ENCODE peak calls at places on chromosomes 13 and 19, in nine cellular contexts. One of them, this sample, is unnamed.

GRCh38 chr19:35751839-35752745 is 3.7 kb downstream of the LIN37 start:
- DNase-seq in foreskin fibroblast: no peak
- DNase-seq in A549: no peak
- DNase-seq in IMR-90: no peak
- DNase-seq in dorsolateral prefrontal cortex: no peak
- DNase-seq in CD4-positive, alpha-beta T cell: no peak
- DNase-seq in type B pancreatic cell: no peak
- DNase-seq in fibroblast of mammary gland: no peak
- DNase-seq in NB4: no peak
- DNase-seq in this sample: no peak

GRCh38 chr13:79799466-79799865 is 318.5 kb downstream of the NDFIP2 start:
- DNase-seq in type B pancreatic cell: no peak
- DNase-seq in fibroblast of mammary gland: peak
- DNase-seq in A549: no peak
- DNase-seq in NB4: no peak
- DNase-seq in CD4-positive, alpha-beta T cell: no peak
- DNase-seq in foreskin fibroblast: peak
- DNase-seq in IMR-90: no peak
- DNase-seq in dorsolateral prefrontal cortex: no peak
- DNase-seq in this sample: no peak

GRCh38 chr19:18233224-18233825 is 7.1 kb upstream of the PDE4C start:
- DNase-seq in A549: peak
- DNase-seq in dorsolateral prefrontal cortex: no peak
- DNase-seq in CD4-positive, alpha-beta T cell: peak
- DNase-seq in NB4: peak
- DNase-seq in type B pancreatic cell: peak
- DNase-seq in fibroblast of mammary gland: peak
- DNase-seq in foreskin fibroblast: no peak
- DNase-seq in IMR-90: peak
- DNase-seq in this sample: no peak

GRCh38 chr13:35894636-35895035 is 236.5 kb downstream of the DCLK1 start:
- DNase-seq in A549: no peak
- DNase-seq in foreskin fibroblast: no peak
- DNase-seq in CD4-positive, alpha-beta T cell: no peak
- DNase-seq in NB4: no peak
- DNase-seq in fibroblast of mammary gland: peak
- DNase-seq in dorsolateral prefrontal cortex: no peak
- DNase-seq in IMR-90: peak
- DNase-seq in type B pancreatic cell: peak
- DNase-seq in this sample: no peak

GRCh38 chr19:8320564-8321066 is 560 bp downstream of the NDUFA7 start:
- DNase-seq in dorsolateral prefrontal cortex: no peak
- DNase-seq in A549: no peak
- DNase-seq in foreskin fibroblast: no peak
- DNase-seq in NB4: peak
- DNase-seq in CD4-positive, alpha-beta T cell: no peak
- DNase-seq in fibroblast of mammary gland: no peak
- DNase-seq in IMR-90: no peak
- DNase-seq in type B pancreatic cell: no peak
- DNase-seq in this sample: no peak

GRCh38 chr13:48043789-48044503 is 6.4 kb downstream of the NUDT15 start:
- DNase-seq in NB4: no peak
- DNase-seq in dorsolateral prefrontal cortex: no peak
- DNase-seq in CD4-positive, alpha-beta T cell: no peak
- DNase-seq in type B pancreatic cell: no peak
- DNase-seq in A549: no peak
- DNase-seq in IMR-90: peak
- DNase-seq in fibroblast of mammary gland: peak
- DNase-seq in foreskin fibroblast: peak
- DNase-seq in this sample: peak

GRCh38 chr19:13588953-13589833 is 82.9 kb upstream of the CACNA1A start:
- DNase-seq in foreskin fibroblast: peak
- DNase-seq in type B pancreatic cell: peak
- DNase-seq in A549: peak
- DNase-seq in IMR-90: peak
- DNase-seq in dorsolateral prefrontal cortex: peak
- DNase-seq in CD4-positive, alpha-beta T cell: peak
- DNase-seq in fibroblast of mammary gland: peak
- DNase-seq in NB4: peak
- DNase-seq in this sample: peak

GRCh38 chr13:37288057-37288720 is 182.7 kb upstream of the CSNK1A1L start:
- DNase-seq in A549: no peak
- DNase-seq in type B pancreatic cell: no peak
- DNase-seq in IMR-90: no peak
- DNase-seq in foreskin fibroblast: no peak
- DNase-seq in fibroblast of mammary gland: no peak
- DNase-seq in dorsolateral prefrontal cortex: no peak
- DNase-seq in CD4-positive, alpha-beta T cell: no peak
- DNase-seq in NB4: no peak
- DNase-seq in this sample: no peak

GRCh38 chr13:51846756-51847155 is 1.8 kb upstream of the TMEM272 start:
- DNase-seq in NB4: no peak
- DNase-seq in CD4-positive, alpha-beta T cell: no peak
- DNase-seq in type B pancreatic cell: no peak
- DNase-seq in foreskin fibroblast: no peak
- DNase-seq in fibroblast of mammary gland: no peak
- DNase-seq in IMR-90: peak
- DNase-seq in dorsolateral prefrontal cortex: no peak
- DNase-seq in A549: no peak
- DNase-seq in this sample: no peak

GRCh38 chr13:51845574-51846318 is 769 bp upstream of the TMEM272 start:
- DNase-seq in type B pancreatic cell: no peak
- DNase-seq in A549: no peak
- DNase-seq in foreskin fibroblast: no peak
- DNase-seq in dorsolateral prefrontal cortex: no peak
- DNase-seq in IMR-90: no peak
- DNase-seq in CD4-positive, alpha-beta T cell: no peak
- DNase-seq in NB4: no peak
- DNase-seq in fibroblast of mammary gland: no peak
- DNase-seq in this sample: no peak

GRCh38 chr13:51844862-51845573 is at the start of gene TMEM272:
- DNase-seq in type B pancreatic cell: peak
- DNase-seq in dorsolateral prefrontal cortex: peak
- DNase-seq in fibroblast of mammary gland: peak
- DNase-seq in NB4: peak
- DNase-seq in A549: peak
- DNase-seq in foreskin fibroblast: no peak
- DNase-seq in IMR-90: peak
- DNase-seq in CD4-positive, alpha-beta T cell: peak
- DNase-seq in this sample: no peak

GRCh38 chr13:51848674-51849073 is 3.7 kb upstream of the TMEM272 start:
- DNase-seq in NB4: no peak
- DNase-seq in A549: no peak
- DNase-seq in foreskin fibroblast: peak
- DNase-seq in CD4-positive, alpha-beta T cell: no peak
- DNase-seq in dorsolateral prefrontal cortex: no peak
- DNase-seq in IMR-90: peak
- DNase-seq in fibroblast of mammary gland: peak
- DNase-seq in type B pancreatic cell: no peak
- DNase-seq in this sample: peak

DNA sequence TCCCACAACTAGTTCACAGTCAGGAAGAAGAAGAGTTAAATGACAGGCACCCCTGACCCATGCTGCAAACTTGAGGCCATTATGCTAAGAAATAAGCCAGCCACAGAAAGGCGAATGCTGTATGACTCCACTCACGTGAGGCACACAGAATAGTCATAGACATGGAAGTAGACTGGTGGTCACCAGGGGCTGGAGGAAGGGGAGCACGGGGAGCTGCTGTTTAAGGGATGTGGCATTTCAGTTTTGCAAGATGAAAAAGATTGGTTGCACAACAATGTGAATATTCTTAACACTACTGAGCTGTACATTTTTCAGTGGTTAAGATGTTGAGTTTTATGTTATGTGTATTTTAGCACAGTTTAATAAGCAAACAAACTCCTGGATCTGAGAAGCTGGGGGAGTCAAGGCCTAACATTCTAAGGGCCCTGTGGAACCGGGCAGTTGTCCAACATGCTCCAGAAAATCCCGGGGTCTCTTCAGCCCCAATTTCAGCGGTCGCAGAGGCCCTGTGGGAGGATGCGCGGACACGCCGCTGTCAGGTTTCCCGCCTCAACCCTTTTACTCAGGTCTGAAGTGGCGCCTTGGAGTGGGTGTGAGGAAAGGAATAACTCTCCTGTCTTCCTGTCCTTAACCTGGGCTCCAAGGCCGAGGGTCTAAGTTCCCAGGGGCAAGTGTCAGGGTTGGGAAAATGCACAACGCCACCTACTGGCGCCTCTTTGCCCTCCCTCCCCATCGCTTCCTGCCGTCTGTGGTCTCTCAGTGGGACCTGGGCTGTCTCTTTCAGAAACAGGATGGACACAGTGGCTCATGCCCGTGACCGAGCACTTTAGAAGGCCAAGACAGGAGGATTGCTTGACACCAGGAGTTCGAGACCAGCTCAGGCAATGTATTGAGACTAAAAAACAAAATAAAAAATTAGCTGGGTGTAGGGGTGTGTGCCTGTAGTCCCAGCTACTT is 4.4 kb upstream of the TMEM272 start:
- DNase-seq in NB4: peak
- DNase-seq in CD4-positive, alpha-beta T cell: peak
- DNase-seq in fibroblast of mammary gland: peak
- DNase-seq in dorsolateral prefrontal cortex: no peak
- DNase-seq in type B pancreatic cell: no peak
- DNase-seq in foreskin fibroblast: no peak
- DNase-seq in A549: peak
- DNase-seq in IMR-90: peak
- DNase-seq in this sample: no peak
- TF ChIP-seq CTCF in NB4: peak
- TF ChIP-seq CTCF in CD4-positive, alpha-beta T cell: peak
- TF ChIP-seq CTCF in fibroblast of mammary gland: peak
- TF ChIP-seq CTCF in dorsolateral prefrontal cortex: peak
- TF ChIP-seq CTCF in type B pancreatic cell: peak
- TF ChIP-seq CTCF in foreskin fibroblast: peak
- TF ChIP-seq CTCF in A549: peak
- TF ChIP-seq CTCF in IMR-90: peak
- TF ChIP-seq CTCF in this sample: peak

DNA sequence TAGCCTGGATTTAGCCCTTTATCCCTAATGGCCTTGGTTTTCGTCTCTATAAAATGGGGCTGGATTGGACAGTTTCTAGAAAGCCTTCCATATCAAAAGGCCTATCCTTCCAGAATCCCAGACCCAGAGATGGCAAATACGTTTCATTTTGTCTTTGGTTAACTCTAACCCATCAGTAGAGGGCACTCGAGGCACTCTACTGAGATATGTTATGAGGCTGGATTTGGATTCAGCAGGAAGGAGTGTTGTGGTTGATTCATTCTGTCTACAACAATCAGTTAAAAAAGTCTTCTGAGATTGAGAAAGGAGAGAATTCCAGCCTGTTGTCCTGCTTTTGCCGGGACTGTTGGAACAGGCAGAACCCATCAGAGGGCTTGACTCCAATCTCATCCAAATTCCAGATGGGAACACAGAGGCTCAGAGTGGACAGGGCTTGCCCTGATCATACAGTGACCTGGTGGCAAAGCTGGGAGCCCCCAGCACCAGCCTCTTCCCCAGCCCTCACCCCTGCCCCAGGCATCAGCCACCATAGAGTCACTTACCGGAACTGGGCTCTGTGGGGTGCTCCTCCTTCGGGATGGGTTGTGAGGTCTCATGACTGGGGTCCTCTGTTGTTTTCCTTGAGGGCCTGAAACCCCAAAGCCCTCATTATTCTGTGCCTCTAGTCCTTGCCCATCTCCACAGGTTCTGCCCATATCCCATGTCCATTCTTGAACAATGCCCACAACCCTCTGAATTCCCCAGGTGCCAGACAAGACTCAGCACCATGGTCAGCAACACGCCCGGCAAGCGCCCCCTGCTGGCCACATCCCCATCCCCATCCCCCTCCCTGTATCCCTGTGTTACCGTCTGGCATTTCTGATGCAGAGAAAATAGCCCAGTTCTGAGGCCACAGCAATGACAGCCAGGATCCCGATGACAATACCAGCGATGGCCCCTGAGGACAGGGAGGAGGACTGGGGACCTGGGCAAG is 12.3 kb upstream of the ZNF180 start:
- DNase-seq in IMR-90: peak
- DNase-seq in NB4: peak
- DNase-seq in fibroblast of mammary gland: peak
- DNase-seq in foreskin fibroblast: peak
- DNase-seq in A549: peak
- DNase-seq in type B pancreatic cell: no peak
- DNase-seq in CD4-positive, alpha-beta T cell: no peak
- DNase-seq in dorsolateral prefrontal cortex: no peak
- DNase-seq in this sample: peak
- TF ChIP-seq CTCF in IMR-90: peak
- TF ChIP-seq CTCF in NB4: peak
- TF ChIP-seq CTCF in fibroblast of mammary gland: peak
- TF ChIP-seq CTCF in foreskin fibroblast: peak
- TF ChIP-seq CTCF in A549: peak
- TF ChIP-seq CTCF in type B pancreatic cell: peak
- TF ChIP-seq CTCF in CD4-positive, alpha-beta T cell: no peak
- TF ChIP-seq CTCF in dorsolateral prefrontal cortex: no peak
- TF ChIP-seq CTCF in this sample: peak

GRCh38 chr19:15810335-15810734 is 5.1 kb downstream of the OR10H1 start:
- DNase-seq in IMR-90: no peak
- DNase-seq in foreskin fibroblast: no peak
- DNase-seq in fibroblast of mammary gland: peak
- DNase-seq in type B pancreatic cell: no peak
- DNase-seq in NB4: peak
- DNase-seq in A549: peak
- DNase-seq in CD4-positive, alpha-beta T cell: no peak
- DNase-seq in dorsolateral prefrontal cortex: no peak
- DNase-seq in this sample: no peak

GRCh38 chr19:15811476-15811875 is 4.0 kb downstream of the OR10H1 start:
- DNase-seq in NB4: no peak
- DNase-seq in CD4-positive, alpha-beta T cell: no peak
- DNase-seq in type B pancreatic cell: no peak
- DNase-seq in dorsolateral prefrontal cortex: no peak
- DNase-seq in fibroblast of mammary gland: no peak
- DNase-seq in foreskin fibroblast: no peak
- DNase-seq in A549: no peak
- DNase-seq in IMR-90: no peak
- DNase-seq in this sample: no peak

GRCh38 chr19:15815306-15815705 is at the start of gene OR10H1:
- DNase-seq in foreskin fibroblast: no peak
- DNase-seq in type B pancreatic cell: no peak
- DNase-seq in fibroblast of mammary gland: no peak
- DNase-seq in A549: no peak
- DNase-seq in CD4-positive, alpha-beta T cell: no peak
- DNase-seq in IMR-90: no peak
- DNase-seq in dorsolateral prefrontal cortex: no peak
- DNase-seq in NB4: no peak
- DNase-seq in this sample: no peak

GRCh38 chr19:15813916-15814315 is 1.5 kb downstream of the OR10H1 start:
- DNase-seq in dorsolateral prefrontal cortex: no peak
- DNase-seq in NB4: peak
- DNase-seq in CD4-positive, alpha-beta T cell: no peak
- DNase-seq in IMR-90: no peak
- DNase-seq in A549: no peak
- DNase-seq in type B pancreatic cell: no peak
- DNase-seq in foreskin fibroblast: no peak
- DNase-seq in fibroblast of mammary gland: no peak
- DNase-seq in this sample: no peak

DNA sequence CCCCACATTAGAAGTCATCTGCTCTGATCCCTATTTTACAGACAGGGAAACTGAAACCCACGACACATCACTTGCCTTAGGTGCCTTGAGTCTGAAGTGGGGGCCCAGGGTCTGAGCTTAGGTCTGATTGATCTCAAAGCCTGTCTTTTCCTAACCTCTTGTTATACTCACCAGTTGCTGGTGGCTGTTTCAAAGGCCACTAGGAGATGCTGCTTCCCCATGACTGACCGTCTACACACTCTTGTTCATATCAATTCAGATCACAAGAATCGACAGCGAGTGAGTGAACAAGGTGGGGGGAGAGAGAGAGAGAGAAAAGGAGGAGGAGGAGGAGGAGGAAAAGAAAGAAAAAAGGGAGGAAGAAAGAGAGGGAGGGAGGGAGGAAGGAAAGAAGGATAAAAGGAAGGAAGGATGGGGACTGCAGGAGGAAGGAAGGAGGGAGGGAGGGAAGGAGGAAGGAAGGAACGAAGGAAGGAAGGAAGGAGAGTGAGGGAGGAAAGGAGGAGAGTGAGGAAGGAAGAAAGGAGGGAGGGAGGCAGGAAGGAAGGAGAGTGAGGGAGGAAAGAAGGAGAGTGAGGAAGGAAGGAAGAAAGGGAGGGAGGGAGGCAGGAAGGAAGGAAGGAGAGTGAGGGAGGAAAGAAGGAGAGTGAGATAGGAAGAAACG is 3.3 kb downstream of the OR10H1 start:
- DNase-seq in fibroblast of mammary gland: no peak
- DNase-seq in dorsolateral prefrontal cortex: no peak
- DNase-seq in NB4: peak
- DNase-seq in foreskin fibroblast: no peak
- DNase-seq in type B pancreatic cell: no peak
- DNase-seq in A549: peak
- DNase-seq in CD4-positive, alpha-beta T cell: peak
- DNase-seq in IMR-90: no peak
- DNase-seq in this sample: no peak
- TF ChIP-seq CTCF in fibroblast of mammary gland: no peak
- TF ChIP-seq CTCF in dorsolateral prefrontal cortex: no peak
- TF ChIP-seq CTCF in NB4: peak
- TF ChIP-seq CTCF in foreskin fibroblast: no peak
- TF ChIP-seq CTCF in type B pancreatic cell: no peak
- TF ChIP-seq CTCF in A549: peak
- TF ChIP-seq CTCF in CD4-positive, alpha-beta T cell: peak
- TF ChIP-seq CTCF in IMR-90: no peak
- TF ChIP-seq CTCF in this sample: no peak

GRCh38 chr19:49799798-49800376 is 13.2 kb downstream of the FUZ start:
- DNase-seq in dorsolateral prefrontal cortex: no peak
- DNase-seq in type B pancreatic cell: no peak
- DNase-seq in CD4-positive, alpha-beta T cell: peak
- DNase-seq in A549: no peak
- DNase-seq in IMR-90: no peak
- DNase-seq in NB4: peak
- DNase-seq in fibroblast of mammary gland: no peak
- DNase-seq in foreskin fibroblast: no peak
- DNase-seq in this sample: no peak
- TF ChIP-seq CTCF in dorsolateral prefrontal cortex: no peak
- TF ChIP-seq CTCF in type B pancreatic cell: peak
- TF ChIP-seq CTCF in CD4-positive, alpha-beta T cell: no peak
- TF ChIP-seq CTCF in A549: no peak
- TF ChIP-seq CTCF in IMR-90: peak
- TF ChIP-seq CTCF in NB4: peak
- TF ChIP-seq CTCF in fibroblast of mammary gland: peak
- TF ChIP-seq CTCF in foreskin fibroblast: no peak
- TF ChIP-seq CTCF in this sample: peak